ENCODE peak calls at places on chromosomes 13 and 19, in six cellular contexts. A is endodermal cell, Q is thoracic aorta, J is breast epithelium, W is Panc1, Y is neuronal stem cell. N is an unnamed sample.

GRCh38 chr19:1276620-1277007 is 1.3 kb downstream of the FAM174C start:
- DNase-seq in A (no peak), Y (no peak), J (no peak), W (no peak), Q (no peak), N (no peak)

GRCh38 chr13:83905641-83906040 is 23.4 kb upstream of the SLITRK1 start:
- DNase-seq in W (no peak), A (no peak), J (no peak), Q (no peak), Y (no peak), N (no peak)

GRCh38 chr13:106152047-106152446 is 383.4 kb downstream of the EFNB2 start:
- DNase-seq in W (no peak), J (no peak), Q (no peak), Y (no peak), A (no peak), N (no peak)

GRCh38 chr13:105219636-105220035 is 1315.8 kb downstream of the EFNB2 start:
- DNase-seq in Y (no peak), J (no peak), A (no peak), W (no peak), Q (no peak), N (no peak)

GRCh38 chr13:39959497-39959896 is 304.0 kb downstream of the COG6 start:
- DNase-seq in Y (no peak), W (no peak), A (no peak), Q (no peak), J (no peak), N (no peak)

GRCh38 chr19:16594131-16594586 is 21.9 kb upstream of the SLC35E1 start:
- DNase-seq in Q (no peak), Y (no peak), A (no peak), J (no peak), W (no peak), N (no peak)

GRCh38 chr13:99442273-99442895 is 58.9 kb upstream of the TM9SF2 start:
- DNase-seq in J (no peak), A (peak), Y (peak), W (peak), Q (no peak), N (no peak)

GRCh38 chr19:10690351-10690781 is 10.9 kb upstream of the QTRT1 start:
- DNase-seq in W (no peak), Q (no peak), J (no peak), A (no peak), Y (no peak), N (no peak)

DNA sequence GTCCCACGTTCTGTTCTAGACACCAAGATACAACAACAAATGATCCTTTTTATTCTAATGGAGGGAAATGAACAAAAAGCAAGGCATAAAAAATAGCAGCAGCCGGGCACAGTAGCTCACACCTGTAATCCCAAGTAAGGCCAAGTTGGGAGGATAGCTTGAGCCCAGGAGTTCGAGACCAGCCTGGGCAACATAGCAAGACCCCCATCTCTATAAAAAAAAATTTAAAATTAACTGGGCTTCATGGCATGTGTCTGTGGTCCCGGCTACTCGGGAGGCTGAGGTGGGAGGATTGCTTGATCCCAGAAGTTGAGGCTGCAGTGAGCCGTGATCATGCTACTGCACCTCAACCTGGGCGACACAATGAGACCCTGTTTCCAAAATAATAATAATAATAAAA is 1.0 kb downstream of the MIA start:
- DNase-seq in Y (no peak), J (no peak), A (no peak), Q (no peak), W (no peak), N (no peak)
- H3K27ac ChIP-seq in Y (no peak), J (peak), A (no peak), Q (peak), W (peak), N (no peak)

DNA sequence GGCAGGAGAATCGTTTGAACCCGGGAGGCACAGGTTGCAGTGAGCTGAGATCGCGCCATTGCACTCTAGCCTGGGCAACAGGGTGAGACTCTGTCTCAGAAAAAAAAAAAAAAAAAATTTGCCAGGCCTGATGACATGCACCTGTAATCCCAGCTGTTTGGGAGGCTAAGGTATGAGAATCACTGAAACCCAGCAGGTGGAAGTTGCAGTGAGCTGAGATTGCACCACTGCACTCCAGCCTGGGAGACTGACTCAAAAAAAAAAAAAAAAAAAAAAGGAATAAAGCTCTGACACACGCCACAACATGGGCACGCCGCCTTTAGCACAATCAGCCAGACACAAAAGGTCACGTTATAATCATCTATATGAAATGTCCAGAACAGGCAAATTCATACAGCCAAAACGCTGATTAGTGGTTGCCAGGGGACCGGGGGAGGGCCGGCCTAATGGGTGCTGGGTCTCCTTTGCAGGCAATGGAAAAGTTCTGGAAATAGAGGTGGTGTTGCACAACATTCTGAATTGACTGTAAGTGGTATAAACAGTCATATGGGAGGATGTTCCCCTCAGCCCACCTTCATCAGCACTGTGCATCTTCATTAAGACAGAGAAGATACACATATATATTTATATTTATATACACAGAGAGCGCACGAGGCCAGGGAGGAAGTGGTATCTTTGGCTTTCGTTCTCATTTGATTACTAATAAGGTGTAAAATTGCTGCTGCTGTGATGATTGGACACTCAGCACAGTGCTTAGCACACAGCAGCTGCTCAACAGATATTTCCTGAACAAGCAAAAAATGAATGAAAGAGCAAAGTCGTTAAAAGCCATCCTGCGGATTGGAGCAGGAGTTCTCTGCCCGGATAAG is 3.8 kb downstream of the HSPBP1 start:
- DNase-seq in A (no peak), W (no peak), Y (no peak), J (no peak), Q (no peak), N (no peak)
- H3K27ac ChIP-seq in A (no peak), W (no peak), Y (no peak), J (no peak), Q (no peak), N (no peak)

GRCh38 chr19:55080121-55080914 is 4.6 kb downstream of the EPS8L1 start:
- DNase-seq in Y (no peak), A (peak), J (peak), W (no peak), Q (no peak), N (no peak)
- H3K27ac ChIP-seq in Y (no peak), A (no peak), J (peak), W (peak), Q (no peak), N (peak)

DNA sequence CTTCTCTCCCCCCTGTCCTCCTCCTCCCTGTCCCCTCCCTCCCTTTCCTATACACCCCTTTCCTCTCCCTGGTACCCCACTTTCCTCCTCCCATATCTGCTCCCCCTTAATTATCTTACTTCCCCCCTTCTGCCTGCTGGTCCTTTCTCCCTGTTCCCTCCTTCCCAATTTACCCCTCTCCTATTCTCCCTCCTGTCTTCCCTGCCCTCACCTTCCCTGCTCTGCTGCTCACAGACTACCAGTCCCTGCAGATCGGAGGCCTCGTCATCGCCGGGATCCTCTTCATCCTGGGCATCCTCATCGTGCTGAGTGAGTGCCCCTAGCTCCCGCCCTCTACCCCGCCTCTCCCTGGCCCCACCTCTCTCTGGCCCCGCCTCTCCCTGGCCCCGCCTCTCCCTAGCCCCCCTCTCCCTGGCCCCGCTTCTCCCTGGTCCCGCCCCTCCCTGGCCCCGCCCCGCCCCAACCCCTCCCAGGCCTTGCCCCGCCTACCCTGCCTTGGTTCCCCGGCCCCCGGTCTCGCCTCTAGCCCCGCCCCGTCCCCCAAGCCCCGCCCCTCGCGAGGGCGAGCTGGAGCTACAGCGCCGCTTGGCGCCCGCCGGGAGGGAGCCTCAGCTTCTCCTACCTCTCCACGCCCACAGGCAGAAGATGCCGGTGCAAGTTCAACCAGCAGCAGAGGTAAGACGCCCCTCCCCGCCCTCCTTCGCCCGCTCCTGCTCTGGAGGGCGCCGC is 2.0 kb upstream of the FXYD7 start:
- DNase-seq in W (no peak), A (peak), Q (peak), J (peak), Y (peak), N (peak)
- H3K27ac ChIP-seq in W (no peak), A (no peak), Q (peak), J (peak), Y (no peak), N (no peak)

N was measured in epithelial cell of prostate.